ENCODE peak calls at places on chromosomes 4 and X, in ten cellular contexts. One of them, this sample, is unnamed.

GRCh38 chr4:3123201-3123671 is 48.8 kb downstream of the HTT start:
- DNase-seq in tibial nerve: no peak
- DNase-seq in AG04449: no peak
- DNase-seq in right atrium auricular region: no peak
- DNase-seq in BE2C: no peak
- DNase-seq in upper lobe of right lung: no peak
- DNase-seq in fibroblast of pulmonary artery: peak
- DNase-seq in mammary epithelial cell: no peak
- DNase-seq in AG10803: peak
- DNase-seq in psoas muscle: no peak
- DNase-seq in this sample: no peak

GRCh38 chr4:158209825-158210807 is at the start of gene TMEM144:
- DNase-seq in AG04449: peak
- DNase-seq in mammary epithelial cell: peak
- DNase-seq in tibial nerve: peak
- DNase-seq in fibroblast of pulmonary artery: peak
- DNase-seq in BE2C: peak
- DNase-seq in upper lobe of right lung: peak
- DNase-seq in AG10803: peak
- DNase-seq in right atrium auricular region: peak
- DNase-seq in psoas muscle: peak
- DNase-seq in this sample: peak

GRCh38 chr4:128715616-128716015 is 93.9 kb upstream of the JADE1 start:
- DNase-seq in fibroblast of pulmonary artery: peak
- DNase-seq in mammary epithelial cell: no peak
- DNase-seq in psoas muscle: no peak
- DNase-seq in right atrium auricular region: no peak
- DNase-seq in AG04449: peak
- DNase-seq in AG10803: peak
- DNase-seq in tibial nerve: no peak
- DNase-seq in BE2C: no peak
- DNase-seq in upper lobe of right lung: no peak
- DNase-seq in this sample: no peak

GRCh38 chr4:145481164-145481941 is at the start of gene SMAD1:
- DNase-seq in AG10803: peak
- DNase-seq in AG04449: peak
- DNase-seq in tibial nerve: peak
- DNase-seq in mammary epithelial cell: peak
- DNase-seq in psoas muscle: peak
- DNase-seq in fibroblast of pulmonary artery: peak
- DNase-seq in right atrium auricular region: peak
- DNase-seq in upper lobe of right lung: peak
- DNase-seq in BE2C: peak
- DNase-seq in this sample: peak

GRCh38 chr4:183657564-183657963 is 1.4 kb downstream of the RWDD4 start:
- DNase-seq in mammary epithelial cell: peak
- DNase-seq in right atrium auricular region: no peak
- DNase-seq in AG04449: no peak
- DNase-seq in psoas muscle: no peak
- DNase-seq in fibroblast of pulmonary artery: no peak
- DNase-seq in BE2C: no peak
- DNase-seq in AG10803: peak
- DNase-seq in upper lobe of right lung: no peak
- DNase-seq in tibial nerve: no peak
- DNase-seq in this sample: no peak

GRCh38 chr4:54092800-54093608 is 7.0 kb upstream of the GSX2 start:
- DNase-seq in upper lobe of right lung: no peak
- DNase-seq in fibroblast of pulmonary artery: no peak
- DNase-seq in mammary epithelial cell: no peak
- DNase-seq in BE2C: no peak
- DNase-seq in AG10803: no peak
- DNase-seq in AG04449: no peak
- DNase-seq in tibial nerve: no peak
- DNase-seq in right atrium auricular region: no peak
- DNase-seq in psoas muscle: no peak
- DNase-seq in this sample: no peak

GRCh38 chrX:46704767-46705386 is 54.0 kb downstream of the SLC9A7 start:
- DNase-seq in mammary epithelial cell: peak
- DNase-seq in AG10803: peak
- DNase-seq in psoas muscle: no peak
- DNase-seq in tibial nerve: no peak
- DNase-seq in fibroblast of pulmonary artery: peak
- DNase-seq in AG04449: no peak
- DNase-seq in upper lobe of right lung: no peak
- DNase-seq in BE2C: no peak
- DNase-seq in right atrium auricular region: no peak
- DNase-seq in this sample: no peak

GRCh38 chrX:101191217-101191750 is 28.3 kb upstream of the DRP2 start:
- DNase-seq in psoas muscle: no peak
- DNase-seq in AG04449: no peak
- DNase-seq in BE2C: no peak
- DNase-seq in fibroblast of pulmonary artery: peak
- DNase-seq in tibial nerve: no peak
- DNase-seq in right atrium auricular region: no peak
- DNase-seq in mammary epithelial cell: no peak
- DNase-seq in AG10803: no peak
- DNase-seq in upper lobe of right lung: peak
- DNase-seq in this sample: no peak

GRCh38 chr4:123750044-123750443 is 353.4 kb downstream of the SPRY1 start:
- DNase-seq in upper lobe of right lung: no peak
- DNase-seq in tibial nerve: no peak
- DNase-seq in AG10803: no peak
- DNase-seq in psoas muscle: no peak
- DNase-seq in fibroblast of pulmonary artery: no peak
- DNase-seq in BE2C: no peak
- DNase-seq in mammary epithelial cell: no peak
- DNase-seq in right atrium auricular region: no peak
- DNase-seq in AG04449: no peak
- DNase-seq in this sample: no peak

GRCh38 chrX:98203800-98204199 is 1320.1 kb downstream of the RPA4 start:
- DNase-seq in BE2C: no peak
- DNase-seq in mammary epithelial cell: peak
- DNase-seq in AG10803: no peak
- DNase-seq in psoas muscle: no peak
- DNase-seq in upper lobe of right lung: no peak
- DNase-seq in tibial nerve: no peak
- DNase-seq in AG04449: no peak
- DNase-seq in right atrium auricular region: no peak
- DNase-seq in fibroblast of pulmonary artery: no peak
- DNase-seq in this sample: no peak

GRCh38 chrX:129714581-129714980 is 24.2 kb upstream of the XPNPEP2 start:
- DNase-seq in upper lobe of right lung: no peak
- DNase-seq in BE2C: no peak
- DNase-seq in psoas muscle: no peak
- DNase-seq in mammary epithelial cell: no peak
- DNase-seq in AG10803: no peak
- DNase-seq in fibroblast of pulmonary artery: no peak
- DNase-seq in right atrium auricular region: no peak
- DNase-seq in AG04449: no peak
- DNase-seq in tibial nerve: no peak
- DNase-seq in this sample: no peak

GRCh38 chr4:89562715-89563114 is 255.1 kb upstream of the GPRIN3 start:
- DNase-seq in fibroblast of pulmonary artery: peak
- DNase-seq in right atrium auricular region: no peak
- DNase-seq in tibial nerve: no peak
- DNase-seq in mammary epithelial cell: no peak
- DNase-seq in upper lobe of right lung: no peak
- DNase-seq in psoas muscle: no peak
- DNase-seq in AG10803: no peak
- DNase-seq in AG04449: no peak
- DNase-seq in BE2C: no peak
- DNase-seq in this sample: no peak

DNA sequence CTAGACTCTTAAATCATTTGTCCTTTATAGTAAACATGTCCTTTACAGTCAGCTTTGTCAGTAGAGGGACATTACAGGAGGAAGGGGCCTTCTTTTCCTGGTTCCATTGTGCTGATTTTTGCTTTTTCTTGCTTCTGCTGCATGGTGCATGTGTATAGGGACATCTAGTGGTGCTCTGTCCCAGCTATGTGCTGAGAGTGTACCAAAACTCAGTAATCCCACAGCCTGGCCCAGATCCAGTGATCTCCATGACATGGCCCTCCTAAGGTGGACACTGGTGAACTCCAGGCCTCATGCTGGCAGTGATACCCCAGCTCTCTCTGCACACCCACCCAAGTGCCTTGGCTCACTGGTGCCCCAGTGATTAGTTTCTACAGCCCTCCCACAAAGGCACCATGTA is 45.2 kb downstream of the MAGEB17 start:
- DNase-seq in psoas muscle: no peak
- DNase-seq in fibroblast of pulmonary artery: peak
- DNase-seq in tibial nerve: no peak
- DNase-seq in BE2C: no peak
- DNase-seq in right atrium auricular region: no peak
- DNase-seq in AG10803: no peak
- DNase-seq in upper lobe of right lung: no peak
- DNase-seq in AG04449: no peak
- DNase-seq in mammary epithelial cell: no peak
- DNase-seq in this sample: no peak
- TF ChIP-seq CTCF in psoas muscle: no peak
- TF ChIP-seq CTCF in fibroblast of pulmonary artery: peak
- TF ChIP-seq CTCF in tibial nerve: no peak
- TF ChIP-seq CTCF in BE2C: peak
- TF ChIP-seq CTCF in right atrium auricular region: no peak
- TF ChIP-seq CTCF in AG10803: peak
- TF ChIP-seq CTCF in upper lobe of right lung: no peak
- TF ChIP-seq CTCF in AG04449: peak
- TF ChIP-seq CTCF in mammary epithelial cell: peak
- TF ChIP-seq CTCF in this sample: no peak

GRCh38 chr4:168536448-168536847 is 39.6 kb downstream of the PALLD start:
- DNase-seq in AG10803: no peak
- DNase-seq in fibroblast of pulmonary artery: no peak
- DNase-seq in upper lobe of right lung: no peak
- DNase-seq in mammary epithelial cell: no peak
- DNase-seq in tibial nerve: no peak
- DNase-seq in AG04449: no peak
- DNase-seq in BE2C: no peak
- DNase-seq in right atrium auricular region: no peak
- DNase-seq in psoas muscle: no peak
- DNase-seq in this sample: no peak
- H3K4me3 ChIP-seq in AG10803: no peak
- H3K4me3 ChIP-seq in fibroblast of pulmonary artery: no peak
- H3K4me3 ChIP-seq in upper lobe of right lung: no peak
- H3K4me3 ChIP-seq in mammary epithelial cell: no peak
- H3K4me3 ChIP-seq in tibial nerve: no peak
- H3K4me3 ChIP-seq in AG04449: no peak
- H3K4me3 ChIP-seq in BE2C: no peak
- H3K4me3 ChIP-seq in right atrium auricular region: no peak
- H3K4me3 ChIP-seq in psoas muscle: peak
- H3K4me3 ChIP-seq in this sample: no peak

GRCh38 chr4:98117363-98117762 is 25.9 kb downstream of the STPG2 start:
- DNase-seq in fibroblast of pulmonary artery: no peak
- DNase-seq in mammary epithelial cell: no peak
- DNase-seq in BE2C: no peak
- DNase-seq in AG10803: no peak
- DNase-seq in AG04449: no peak
- DNase-seq in tibial nerve: no peak
- DNase-seq in psoas muscle: no peak
- DNase-seq in right atrium auricular region: no peak
- DNase-seq in upper lobe of right lung: no peak
- DNase-seq in this sample: no peak

GRCh38 chr4:98110929-98111328 is 32.3 kb downstream of the STPG2 start:
- DNase-seq in right atrium auricular region: no peak
- DNase-seq in mammary epithelial cell: no peak
- DNase-seq in fibroblast of pulmonary artery: no peak
- DNase-seq in upper lobe of right lung: no peak
- DNase-seq in tibial nerve: no peak
- DNase-seq in AG04449: no peak
- DNase-seq in BE2C: no peak
- DNase-seq in psoas muscle: no peak
- DNase-seq in AG10803: no peak
- DNase-seq in this sample: no peak

GRCh38 chr4:98110214-98110613 is 33.1 kb downstream of the STPG2 start:
- DNase-seq in fibroblast of pulmonary artery: no peak
- DNase-seq in mammary epithelial cell: no peak
- DNase-seq in psoas muscle: no peak
- DNase-seq in upper lobe of right lung: no peak
- DNase-seq in right atrium auricular region: no peak
- DNase-seq in BE2C: peak
- DNase-seq in tibial nerve: no peak
- DNase-seq in AG10803: no peak
- DNase-seq in AG04449: no peak
- DNase-seq in this sample: no peak

GRCh38 chr4:98113005-98113404 is 30.3 kb downstream of the STPG2 start:
- DNase-seq in tibial nerve: no peak
- DNase-seq in upper lobe of right lung: no peak
- DNase-seq in BE2C: peak
- DNase-seq in right atrium auricular region: no peak
- DNase-seq in AG04449: no peak
- DNase-seq in psoas muscle: no peak
- DNase-seq in fibroblast of pulmonary artery: peak
- DNase-seq in mammary epithelial cell: peak
- DNase-seq in AG10803: peak
- DNase-seq in this sample: no peak
- TF ChIP-seq CTCF in tibial nerve: no peak
- TF ChIP-seq CTCF in upper lobe of right lung: no peak
- TF ChIP-seq CTCF in BE2C: peak
- TF ChIP-seq CTCF in right atrium auricular region: no peak
- TF ChIP-seq CTCF in AG04449: no peak
- TF ChIP-seq CTCF in psoas muscle: peak
- TF ChIP-seq CTCF in fibroblast of pulmonary artery: peak
- TF ChIP-seq CTCF in mammary epithelial cell: peak
- TF ChIP-seq CTCF in AG10803: peak
- TF ChIP-seq CTCF in this sample: no peak

GRCh38 chr4:94461506-94461905 is 9.8 kb downstream of the PDLIM5 start:
- DNase-seq in mammary epithelial cell: no peak
- DNase-seq in AG10803: no peak
- DNase-seq in right atrium auricular region: no peak
- DNase-seq in BE2C: no peak
- DNase-seq in fibroblast of pulmonary artery: no peak
- DNase-seq in tibial nerve: no peak
- DNase-seq in upper lobe of right lung: no peak
- DNase-seq in AG04449: no peak
- DNase-seq in psoas muscle: no peak
- DNase-seq in this sample: no peak

GRCh38 chr4:94462572-94462971 is 10.8 kb downstream of the PDLIM5 start:
- DNase-seq in mammary epithelial cell: no peak
- DNase-seq in AG04449: no peak
- DNase-seq in AG10803: no peak
- DNase-seq in right atrium auricular region: no peak
- DNase-seq in upper lobe of right lung: no peak
- DNase-seq in psoas muscle: no peak
- DNase-seq in fibroblast of pulmonary artery: no peak
- DNase-seq in tibial nerve: no peak
- DNase-seq in BE2C: no peak
- DNase-seq in this sample: no peak

GRCh38 chr4:94466923-94467322 is 15.2 kb downstream of the PDLIM5 start:
- DNase-seq in psoas muscle: no peak
- DNase-seq in fibroblast of pulmonary artery: no peak
- DNase-seq in AG04449: no peak
- DNase-seq in right atrium auricular region: no peak
- DNase-seq in upper lobe of right lung: no peak
- DNase-seq in tibial nerve: no peak
- DNase-seq in AG10803: no peak
- DNase-seq in mammary epithelial cell: no peak
- DNase-seq in BE2C: no peak
- DNase-seq in this sample: no peak

GRCh38 chr4:94459462-94460161 is 7.9 kb downstream of the PDLIM5 start:
- DNase-seq in tibial nerve: no peak
- DNase-seq in right atrium auricular region: no peak
- DNase-seq in mammary epithelial cell: peak
- DNase-seq in AG04449: no peak
- DNase-seq in BE2C: no peak
- DNase-seq in fibroblast of pulmonary artery: no peak
- DNase-seq in AG10803: no peak
- DNase-seq in psoas muscle: no peak
- DNase-seq in upper lobe of right lung: no peak
- DNase-seq in this sample: no peak

GRCh38 chr4:94463771-94464170 is 12.0 kb downstream of the PDLIM5 start:
- DNase-seq in fibroblast of pulmonary artery: no peak
- DNase-seq in right atrium auricular region: no peak
- DNase-seq in mammary epithelial cell: peak
- DNase-seq in upper lobe of right lung: no peak
- DNase-seq in BE2C: no peak
- DNase-seq in AG04449: no peak
- DNase-seq in psoas muscle: no peak
- DNase-seq in tibial nerve: no peak
- DNase-seq in AG10803: peak
- DNase-seq in this sample: no peak
- H3K4me3 ChIP-seq in fibroblast of pulmonary artery: no peak
- H3K4me3 ChIP-seq in right atrium auricular region: no peak
- H3K4me3 ChIP-seq in mammary epithelial cell: no peak
- H3K4me3 ChIP-seq in upper lobe of right lung: no peak
- H3K4me3 ChIP-seq in BE2C: no peak
- H3K4me3 ChIP-seq in AG04449: no peak
- H3K4me3 ChIP-seq in psoas muscle: peak
- H3K4me3 ChIP-seq in tibial nerve: no peak
- H3K4me3 ChIP-seq in AG10803: no peak
- H3K4me3 ChIP-seq in this sample: no peak

This sample was measured in lower leg skin.